ENCODE peak calls at places on chromosomes 12 and 14, in six cellular contexts. D is HCT116, N is SK-N-SH, J is H1, E is K562, M is GM12878. F is an unnamed sample.

GRCh38 chr12:122096591-122097149 is 18.1 kb downstream of the MLXIP start:
- DNase-seq in J (no peak), D (no peak), M (no peak), E (no peak), N (no peak), F (no peak)

GRCh38 chr12:104557488-104558195 is 100.9 kb downstream of the CHST11 start:
- DNase-seq in J (no peak), N (no peak), M (no peak), E (no peak), D (no peak), F (no peak)

GRCh38 chr12:111446044-111446581 is 40.4 kb downstream of the SH2B3 start:
- DNase-seq in E (no peak), D (no peak), M (no peak), J (no peak), N (peak), F (no peak)

GRCh38 chr14:102659797-102660196 is 67.3 kb downstream of the RCOR1 start:
- DNase-seq in D (no peak), J (no peak), M (no peak), N (no peak), E (no peak), F (no peak)

GRCh38 chr14:52888159-52888558 is 62.7 kb downstream of the FERMT2 start:
- DNase-seq in E (no peak), D (no peak), J (no peak), M (no peak), N (no peak), F (no peak)

GRCh38 chr14:89828473-89829200 is 125.9 kb downstream of the EFCAB11 start:
- DNase-seq in D (no peak), J (no peak), M (no peak), E (no peak), N (no peak), F (no peak)

GRCh38 chr14:54194501-54194900 is 202.3 kb upstream of the CDKN3 start:
- DNase-seq in D (no peak), E (no peak), J (no peak), N (no peak), M (no peak), F (no peak)

GRCh38 chr14:103657466-103657865 is 28.5 kb downstream of the KLC1 start:
- DNase-seq in D (no peak), N (no peak), J (no peak), M (no peak), E (no peak), F (no peak)

GRCh38 chr14:106586098-106586704 is 1059.8 kb downstream of the TMEM121 start:
- DNase-seq in J (no peak), E (peak), M (no peak), D (no peak), N (peak), F (peak)

GRCh38 chr12:101832030-101832429 is 1.3 kb upstream of the GNPTAB start:
- DNase-seq in E (no peak), N (no peak), M (no peak), J (no peak), D (no peak), F (no peak)

GRCh38 chr14:91947196-91948184 is at the start of gene FBLN5:
- DNase-seq in N (peak), E (peak), D (no peak), J (peak), M (no peak), F (peak)

GRCh38 chr12:101066489-101066888 is 143.5 kb downstream of the SLC5A8 start:
- DNase-seq in E (no peak), J (no peak), N (no peak), M (no peak), D (no peak), F (no peak)

GRCh38 chr12:89648211-89648930 is 60.3 kb downstream of the ATP2B1 start:
- DNase-seq in E (peak), N (peak), J (peak), M (no peak), D (no peak), F (no peak)

GRCh38 chr14:75372260-75372659 is 55.6 kb upstream of the JDP2 start:
- DNase-seq in E (no peak), M (no peak), D (no peak), J (no peak), N (no peak), F (no peak)

GRCh38 chr14:90443161-90444076 is 46.6 kb downstream of the CALM1 start:
- DNase-seq in E (no peak), D (no peak), N (no peak), J (no peak), M (no peak), F (peak)

GRCh38 chr12:54661048-54661447 is 12.9 kb upstream of the DCD start:
- DNase-seq in E (no peak), D (no peak), N (no peak), M (no peak), J (no peak), F (no peak)

GRCh38 chr14:103155013-103155412 is 31.8 kb downstream of the TNFAIP2 start:
- DNase-seq in J (no peak), D (peak), M (no peak), E (no peak), N (peak), F (no peak)

GRCh38 chr12:2397356-2398045 is 344.7 kb downstream of the CACNA1C start:
- DNase-seq in D (peak), N (no peak), J (no peak), M (no peak), E (no peak), F (no peak)

GRCh38 chr12:113065126-113066007 is 8.8 kb downstream of the DTX1 start:
- DNase-seq in M (no peak), J (no peak), D (no peak), E (peak), N (peak), F (peak)

GRCh38 chr12:89453579-89453978 is 71.0 kb downstream of the GALNT4 start:
- DNase-seq in M (no peak), J (no peak), D (no peak), N (no peak), E (no peak), F (no peak)

GRCh38 chr12:60123443-60124000 is 527.7 kb downstream of the SLC16A7 start:
- DNase-seq in E (no peak), M (no peak), J (no peak), D (no peak), N (no peak), F (no peak)

GRCh38 chr14:104202259-104203070 is 64.1 kb downstream of the KIF26A start:
- DNase-seq in D (no peak), M (no peak), E (no peak), J (no peak), N (peak), F (peak)

GRCh38 chr12:7667025-7667575 is 1.4 kb upstream of the APOBEC1 start:
- DNase-seq in E (no peak), N (no peak), J (no peak), M (no peak), D (peak), F (peak)

GRCh38 chr14:29126865-29127264 is 360.3 kb downstream of the FOXG1 start:
- DNase-seq in N (no peak), J (no peak), M (no peak), D (no peak), E (no peak), F (no peak)

GRCh38 chr14:26402126-26402525 is 195.7 kb downstream of the NOVA1 start:
- DNase-seq in J (no peak), E (no peak), D (no peak), M (no peak), N (no peak), F (no peak)

GRCh38 chr14:103700753-103701490 is 14.3 kb downstream of the XRCC3 start:
- DNase-seq in M (no peak), E (no peak), J (no peak), D (no peak), N (no peak), F (no peak)

GRCh38 chr14:85516239-85517112 is 13.5 kb upstream of the FLRT2 start:
- DNase-seq in J (no peak), E (no peak), N (no peak), D (no peak), M (no peak), F (no peak)

GRCh38 chr14:22558221-22558913 is 30.7 kb downstream of the DAD1 start:
- DNase-seq in M (no peak), E (no peak), N (no peak), D (no peak), J (no peak), F (no peak)

GRCh38 chr12:114661245-114661644 is 22.7 kb downstream of the TBX3 start:
- DNase-seq in N (no peak), J (no peak), D (no peak), E (no peak), M (no peak), F (no peak)

GRCh38 chr12:79327465-79327864 is 363.3 kb downstream of the PAWR start:
- DNase-seq in E (no peak), J (no peak), M (no peak), D (no peak), N (no peak), F (no peak)

GRCh38 chr12:98425859-98426258 is 89.5 kb upstream of the TMPO start:
- DNase-seq in D (no peak), N (no peak), J (no peak), E (no peak), M (no peak), F (no peak)

GRCh38 chr12:1886396-1887008 is 31.9 kb downstream of the CACNA2D4 start:
- DNase-seq in N (no peak), D (no peak), E (no peak), M (no peak), J (no peak), F (no peak)

GRCh38 chr14:74888164-74889158 is 6.7 kb downstream of the DLST start:
- DNase-seq in M (no peak), N (no peak), J (no peak), D (peak), E (peak), F (no peak)

DNA sequence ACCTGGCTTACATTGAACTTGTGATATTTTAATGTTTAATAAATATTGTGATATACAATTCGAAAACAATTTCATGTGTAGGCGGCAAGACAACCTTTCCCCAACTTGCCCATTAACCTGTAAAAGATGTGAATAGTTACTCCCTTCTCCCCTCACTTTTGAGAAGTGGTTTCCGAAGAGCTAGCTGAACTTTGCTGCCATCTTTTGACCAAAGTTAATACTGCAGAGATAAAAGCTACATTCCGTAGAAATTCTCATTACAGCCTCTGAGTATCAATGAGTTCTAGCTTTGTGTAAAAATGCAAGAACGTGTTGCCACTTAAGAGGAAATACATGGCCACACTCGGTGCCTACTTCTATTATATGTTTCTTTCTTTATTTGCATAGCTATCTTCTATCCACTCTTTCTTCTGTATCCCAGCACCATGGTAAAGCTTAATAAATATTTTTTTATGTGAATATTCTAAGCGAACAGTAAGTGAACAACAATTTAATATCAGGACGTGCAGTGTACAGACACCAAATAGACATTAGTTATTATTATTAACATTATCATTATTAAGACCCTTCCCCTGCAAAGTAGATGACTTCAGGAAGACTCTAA is 105.1 kb upstream of the TMEM260 start:
- DNase-seq in D (peak), E (peak), J (no peak), M (no peak), N (peak), F (peak)
- TF ChIP-seq JUND in D (no peak), E (no peak), J (no peak), M (no peak), N (no peak), F (no peak)

DNA sequence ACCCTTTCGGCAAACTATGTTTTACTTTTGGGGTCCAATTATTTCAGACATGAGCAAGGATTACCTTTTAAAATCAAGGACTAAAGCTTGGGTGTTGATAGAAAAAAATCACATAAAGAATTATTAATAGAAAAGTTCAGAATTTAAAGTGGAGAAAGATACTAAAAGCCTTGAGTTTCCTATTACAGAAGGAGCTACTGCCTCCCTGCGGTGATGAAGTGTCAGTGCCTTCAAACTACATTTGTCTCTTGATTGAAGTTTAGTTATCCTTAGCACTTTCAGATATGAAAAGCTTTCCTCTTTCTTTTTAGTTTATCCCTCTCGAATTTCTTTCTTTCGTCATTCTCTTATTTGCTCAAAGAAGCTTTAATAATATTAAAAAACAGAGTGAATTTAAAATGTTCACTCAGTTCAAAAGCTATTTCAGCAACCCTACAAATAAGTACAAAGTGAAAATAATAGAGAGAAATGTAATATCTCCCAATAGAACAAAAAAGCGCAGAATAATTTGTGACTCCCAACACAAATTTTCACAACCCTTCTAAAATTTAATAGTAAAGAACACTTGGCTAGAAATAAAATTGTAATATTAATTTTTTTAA is 87.6 kb downstream of the SEC23A start:
- DNase-seq in N (peak), D (peak), M (no peak), E (peak), J (no peak), F (peak)
- TF ChIP-seq JUND in N (no peak), D (no peak), M (no peak), E (no peak), J (no peak), F (no peak)

DNA sequence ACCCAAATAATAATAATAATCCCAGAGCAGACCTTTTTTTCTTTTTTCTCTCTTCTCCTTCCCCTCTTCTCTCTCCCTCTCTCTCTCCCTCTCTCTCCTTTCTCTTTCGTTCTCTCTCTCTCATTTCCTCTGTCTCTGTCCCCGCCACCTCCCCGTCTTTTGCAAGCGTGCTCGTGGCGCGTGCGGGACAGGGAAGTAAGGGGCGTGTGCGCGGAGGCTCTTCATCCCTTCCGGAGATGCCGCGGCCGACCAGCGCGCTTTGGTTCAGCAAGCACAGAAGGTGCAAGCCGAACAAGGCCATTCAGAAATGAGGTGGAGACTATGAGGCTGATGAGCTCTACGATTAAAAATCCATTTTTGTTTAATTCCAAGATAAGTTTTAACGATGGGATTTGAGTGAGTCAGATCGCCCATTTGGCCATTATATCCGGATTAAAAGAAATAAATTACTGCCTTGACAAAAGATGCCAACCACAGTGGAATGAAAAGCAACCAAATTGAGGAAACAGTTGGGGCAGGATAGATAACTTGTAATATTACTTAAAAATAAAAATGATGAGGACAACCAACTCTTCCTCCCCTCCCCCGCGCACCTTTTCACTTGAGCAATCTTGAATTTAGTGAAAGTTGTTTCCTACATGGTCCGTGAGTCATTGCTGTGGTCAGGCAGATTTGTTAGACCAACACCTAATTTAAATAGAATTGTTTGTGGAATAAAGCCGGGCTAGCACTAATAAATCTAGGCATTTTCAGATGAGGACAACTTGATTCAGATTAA is 1.2 kb upstream of the AMIGO2 start:
- DNase-seq in J (no peak), M (no peak), D (no peak), E (peak), N (no peak), F (peak)
- TF ChIP-seq JUND in J (no peak), M (no peak), D (no peak), E (no peak), N (no peak), F (no peak)

GRCh38 chr12:107912421-107913004 is 138.0 kb downstream of the ASCL4 start:
- DNase-seq in M (no peak), N (peak), E (peak), D (peak), J (no peak), F (no peak)
- TF ChIP-seq JUND in M (no peak), N (no peak), E (no peak), D (no peak), J (no peak), F (no peak)

GRCh38 chr12:51771008-51771407 is 77.5 kb downstream of the FIGNL2 start:
- DNase-seq in J (no peak), M (no peak), E (no peak), N (no peak), D (no peak), F (no peak)
- TF ChIP-seq JUND in J (no peak), M (no peak), E (no peak), N (no peak), D (no peak), F (no peak)

GRCh38 chr14:96479435-96480146 is 22.6 kb upstream of the PAPOLA start:
- DNase-seq in N (no peak), E (no peak), M (no peak), J (no peak), D (no peak), F (no peak)
- TF ChIP-seq JUND in N (no peak), E (no peak), M (no peak), J (no peak), D (no peak), F (no peak)

GRCh38 chr12:19799886-19800602 is 360.8 kb downstream of the AEBP2 start:
- DNase-seq in E (no peak), M (no peak), J (no peak), D (no peak), N (no peak), F (no peak)
- TF ChIP-seq JUND in E (no peak), M (no peak), J (no peak), D (no peak), N (no peak), F (no peak)

F was measured in T47D.